ENCODE peak calls at places on chromosomes 11 and 22, in five cellular contexts. I, Z, F, K and P are unnamed samples.

GRCh38 chr11:129145276-129145675 is 46.8 kb downstream of the ARHGAP32 start:
- DNase-seq in I (no peak), Z (no peak), F (no peak), K (no peak), P (no peak)

GRCh38 chr11:114132944-114133394 is 73.5 kb downstream of the ZBTB16 start:
- DNase-seq in I (no peak), Z (no peak), F (no peak), K (peak), P (no peak)

GRCh38 chr11:14361951-14362350 is 3.0 kb upstream of the RRAS2 start:
- DNase-seq in I (no peak), Z (no peak), F (no peak), K (no peak), P (no peak)

GRCh38 chr11:18324381-18324780 is 2.0 kb downstream of the GTF2H1 start:
- DNase-seq in I (no peak), Z (no peak), F (no peak), K (no peak), P (no peak)

GRCh38 chr11:123560001-123560400 is 94.4 kb downstream of the SCN3B start:
- DNase-seq in I (peak), Z (peak), F (peak), K (peak), P (peak)

GRCh38 chr11:43933608-43934358 is 8.7 kb upstream of the C11orf96 start:
- DNase-seq in I (no peak), Z (no peak), F (no peak), K (no peak), P (peak)

GRCh38 chr11:33059331-33060007 is 20.1 kb downstream of the TCP11L1 start:
- DNase-seq in I (no peak), Z (no peak), F (no peak), K (no peak), P (no peak)

GRCh38 chr22:43435851-43436535 is 24.2 kb downstream of the MPPED1 start:
- DNase-seq in I (no peak), Z (no peak), F (no peak), K (no peak), P (no peak)

GRCh38 chr22:22210375-22210774 is 34.2 kb upstream of the VPREB1 start:
- DNase-seq in I (no peak), Z (no peak), F (no peak), K (no peak), P (no peak)

GRCh38 chr11:723120-723883 is 17.3 kb downstream of the EPS8L2 start:
- DNase-seq in I (no peak), Z (peak), F (peak), K (no peak), P (no peak)

GRCh38 chr22:48370508-48371325 is 1457.0 kb downstream of the BRD1 start:
- DNase-seq in I (no peak), Z (no peak), F (no peak), K (no peak), P (peak)

GRCh38 chr11:39668640-39669039 is 1790.8 kb downstream of the LRRC4C start:
- DNase-seq in I (no peak), Z (no peak), F (no peak), K (no peak), P (peak)

GRCh38 chr11:33624082-33624481 is 76.5 kb downstream of the C11orf91 start:
- DNase-seq in I (no peak), Z (no peak), F (no peak), K (no peak), P (no peak)

GRCh38 chr22:26239561-26239960 is 70.3 kb downstream of the SEZ6L start:
- DNase-seq in I (no peak), Z (no peak), F (no peak), K (no peak), P (no peak)

GRCh38 chr11:1457856-1458255 is 28.7 kb downstream of the MOB2 start:
- DNase-seq in I (no peak), Z (no peak), F (no peak), K (no peak), P (no peak)

GRCh38 chr11:19368726-19369364 is 128.1 kb upstream of the E2F8 start:
- DNase-seq in I (no peak), Z (no peak), F (no peak), K (no peak), P (no peak)

GRCh38 chr11:3959015-3959917 is 103.8 kb downstream of the STIM1 start:
- DNase-seq in I (no peak), Z (no peak), F (no peak), K (no peak), P (no peak)

GRCh38 chr11:66100272-66101037 is 30.4 kb downstream of the PACS1 start:
- DNase-seq in I (peak), Z (peak), F (peak), K (peak), P (no peak)

GRCh38 chr11:96708469-96708868 is 318.7 kb downstream of the JRKL start:
- DNase-seq in I (no peak), Z (no peak), F (no peak), K (no peak), P (no peak)

GRCh38 chr11:131278472-131278871 is 91.9 kb upstream of the NTM start:
- DNase-seq in I (no peak), Z (no peak), F (no peak), K (no peak), P (no peak)

GRCh38 chr11:3231851-3232744 is at the start of gene MRGPRE:
- DNase-seq in I (peak), Z (no peak), F (no peak), K (peak), P (no peak)

GRCh38 chr11:65429069-65429681 is 6.6 kb downstream of the NEAT1 start:
- DNase-seq in I (no peak), Z (no peak), F (no peak), K (peak), P (peak)

GRCh38 chr11:83363280-83363679 is 77.1 kb upstream of the CCDC90B start:
- DNase-seq in I (no peak), Z (no peak), F (no peak), K (no peak), P (no peak)

GRCh38 chr22:28247667-28248363 is 328.8 kb upstream of the PITPNB start:
- DNase-seq in I (no peak), Z (no peak), F (no peak), K (no peak), P (no peak)

GRCh38 chr22:27995801-27996528 is 76.9 kb upstream of the PITPNB start:
- DNase-seq in I (peak), Z (no peak), F (no peak), K (peak), P (no peak)

GRCh38 chr11:17747131-17747955 is 12.8 kb downstream of the KCNC1 start:
- DNase-seq in I (no peak), Z (no peak), F (no peak), K (no peak), P (no peak)

GRCh38 chr11:57482782-57483569 is 22.6 kb downstream of the RTN4RL2 start:
- DNase-seq in I (no peak), Z (peak), F (peak), K (no peak), P (no peak)

GRCh38 chr11:63012450-63013238 is 3.0 kb downstream of the SLC22A8 start:
- DNase-seq in I (no peak), Z (no peak), F (no peak), K (no peak), P (no peak)

GRCh38 chr22:33247758-33248157 is 189.6 kb upstream of the SYN3 start:
- DNase-seq in I (no peak), Z (no peak), F (no peak), K (no peak), P (no peak)

GRCh38 chr22:41951898-41952474 is at the start of gene SMIM45:
- DNase-seq in I (no peak), Z (peak), F (no peak), K (no peak), P (no peak)

GRCh38 chr22:17631076-17631565 is 2.6 kb upstream of the ATP6V1E1 start:
- DNase-seq in I (no peak), Z (no peak), F (no peak), K (no peak), P (no peak)